ENCODE peak calls at places on chromosomes 3 and 15, in nine cellular contexts. One of them, this sample, is unnamed.

GRCh38 chr15:82031871-82032270 is 13.9 kb downstream of the MEX3B start:
- DNase-seq in substantia nigra: no peak
- DNase-seq in WERI-Rb-1: no peak
- DNase-seq in trophoblast cell: no peak
- DNase-seq in H1: no peak
- DNase-seq in pancreas: no peak
- DNase-seq in cardiac muscle cell: no peak
- DNase-seq in A549: no peak
- DNase-seq in transverse colon: no peak
- DNase-seq in this sample: no peak

GRCh38 chr3:12054245-12054644 is 50.1 kb downstream of the SYN2 start:
- DNase-seq in substantia nigra: no peak
- DNase-seq in WERI-Rb-1: no peak
- DNase-seq in trophoblast cell: no peak
- DNase-seq in H1: no peak
- DNase-seq in pancreas: no peak
- DNase-seq in cardiac muscle cell: no peak
- DNase-seq in A549: no peak
- DNase-seq in transverse colon: no peak
- DNase-seq in this sample: no peak

GRCh38 chr15:68310178-68310810 is 32.7 kb downstream of the FEM1B start:
- DNase-seq in substantia nigra: no peak
- DNase-seq in WERI-Rb-1: no peak
- DNase-seq in trophoblast cell: no peak
- DNase-seq in H1: peak
- DNase-seq in pancreas: peak
- DNase-seq in cardiac muscle cell: no peak
- DNase-seq in A549: no peak
- DNase-seq in transverse colon: no peak
- DNase-seq in this sample: no peak

GRCh38 chr3:64214002-64214696 is 11.1 kb downstream of the PRICKLE2 start:
- DNase-seq in substantia nigra: no peak
- DNase-seq in WERI-Rb-1: no peak
- DNase-seq in trophoblast cell: no peak
- DNase-seq in H1: no peak
- DNase-seq in pancreas: peak
- DNase-seq in cardiac muscle cell: peak
- DNase-seq in A549: no peak
- DNase-seq in transverse colon: peak
- DNase-seq in this sample: no peak

GRCh38 chr3:51269466-51269865 is 115.6 kb upstream of the MANF start:
- DNase-seq in substantia nigra: no peak
- DNase-seq in WERI-Rb-1: peak
- DNase-seq in trophoblast cell: no peak
- DNase-seq in H1: no peak
- DNase-seq in pancreas: no peak
- DNase-seq in cardiac muscle cell: peak
- DNase-seq in A549: no peak
- DNase-seq in transverse colon: no peak
- DNase-seq in this sample: no peak

GRCh38 chr15:80183886-80184285 is 31.1 kb downstream of the FAH start:
- DNase-seq in substantia nigra: no peak
- DNase-seq in WERI-Rb-1: no peak
- DNase-seq in trophoblast cell: no peak
- DNase-seq in H1: no peak
- DNase-seq in pancreas: no peak
- DNase-seq in cardiac muscle cell: no peak
- DNase-seq in A549: no peak
- DNase-seq in transverse colon: no peak
- DNase-seq in this sample: no peak

GRCh38 chr15:59237119-59237853 is 30.6 kb downstream of the LDHAL6B start:
- DNase-seq in substantia nigra: no peak
- DNase-seq in WERI-Rb-1: no peak
- DNase-seq in trophoblast cell: no peak
- DNase-seq in H1: no peak
- DNase-seq in pancreas: no peak
- DNase-seq in cardiac muscle cell: no peak
- DNase-seq in A549: no peak
- DNase-seq in transverse colon: no peak
- DNase-seq in this sample: no peak

GRCh38 chr3:3059637-3060036 is 50.5 kb downstream of the IL5RA start:
- DNase-seq in substantia nigra: no peak
- DNase-seq in WERI-Rb-1: no peak
- DNase-seq in trophoblast cell: no peak
- DNase-seq in H1: no peak
- DNase-seq in pancreas: no peak
- DNase-seq in cardiac muscle cell: no peak
- DNase-seq in A549: no peak
- DNase-seq in transverse colon: no peak
- DNase-seq in this sample: no peak

GRCh38 chr15:98583758-98584157 is 64.6 kb upstream of the IGF1R start:
- DNase-seq in substantia nigra: no peak
- DNase-seq in WERI-Rb-1: no peak
- DNase-seq in trophoblast cell: no peak
- DNase-seq in H1: no peak
- DNase-seq in pancreas: no peak
- DNase-seq in cardiac muscle cell: no peak
- DNase-seq in A549: no peak
- DNase-seq in transverse colon: no peak
- DNase-seq in this sample: no peak

GRCh38 chr15:25989327-25989726 is 126.2 kb upstream of the ATP10A start:
- DNase-seq in substantia nigra: no peak
- DNase-seq in WERI-Rb-1: no peak
- DNase-seq in trophoblast cell: no peak
- DNase-seq in H1: peak
- DNase-seq in pancreas: no peak
- DNase-seq in cardiac muscle cell: no peak
- DNase-seq in A549: no peak
- DNase-seq in transverse colon: no peak
- DNase-seq in this sample: no peak

GRCh38 chr15:44738340-44738984 is 2.1 kb downstream of the TRIM69 start:
- DNase-seq in substantia nigra: no peak
- DNase-seq in WERI-Rb-1: no peak
- DNase-seq in trophoblast cell: no peak
- DNase-seq in H1: no peak
- DNase-seq in pancreas: no peak
- DNase-seq in cardiac muscle cell: peak
- DNase-seq in A549: peak
- DNase-seq in transverse colon: no peak
- DNase-seq in this sample: no peak

GRCh38 chr15:69663982-69664381 is 211.4 kb downstream of the RPLP1 start:
- DNase-seq in substantia nigra: no peak
- DNase-seq in WERI-Rb-1: no peak
- DNase-seq in trophoblast cell: no peak
- DNase-seq in H1: no peak
- DNase-seq in pancreas: no peak
- DNase-seq in cardiac muscle cell: no peak
- DNase-seq in A549: peak
- DNase-seq in transverse colon: no peak
- DNase-seq in this sample: no peak

GRCh38 chr3:63228087-63228486 is 50.0 kb upstream of the SYNPR start:
- DNase-seq in substantia nigra: no peak
- DNase-seq in WERI-Rb-1: no peak
- DNase-seq in trophoblast cell: no peak
- DNase-seq in H1: no peak
- DNase-seq in pancreas: no peak
- DNase-seq in cardiac muscle cell: no peak
- DNase-seq in A549: no peak
- DNase-seq in transverse colon: no peak
- DNase-seq in this sample: no peak

GRCh38 chr3:10389341-10389740 is 68.4 kb upstream of the SEC13 start:
- DNase-seq in substantia nigra: no peak
- DNase-seq in WERI-Rb-1: no peak
- DNase-seq in trophoblast cell: no peak
- DNase-seq in H1: no peak
- DNase-seq in pancreas: no peak
- DNase-seq in cardiac muscle cell: no peak
- DNase-seq in A549: no peak
- DNase-seq in transverse colon: no peak
- DNase-seq in this sample: no peak

GRCh38 chr3:26622634-26623408 is at the start of gene LRRC3B:
- DNase-seq in substantia nigra: no peak
- DNase-seq in WERI-Rb-1: peak
- DNase-seq in trophoblast cell: no peak
- DNase-seq in H1: peak
- DNase-seq in pancreas: no peak
- DNase-seq in cardiac muscle cell: no peak
- DNase-seq in A549: no peak
- DNase-seq in transverse colon: no peak
- DNase-seq in this sample: peak

GRCh38 chr3:106683931-106684330 is 693.3 kb upstream of the CCDC54 start:
- DNase-seq in substantia nigra: no peak
- DNase-seq in WERI-Rb-1: no peak
- DNase-seq in trophoblast cell: no peak
- DNase-seq in H1: no peak
- DNase-seq in pancreas: no peak
- DNase-seq in cardiac muscle cell: no peak
- DNase-seq in A549: no peak
- DNase-seq in transverse colon: no peak
- DNase-seq in this sample: no peak

GRCh38 chr15:55587321-55588069 is 650 bp downstream of the PYGO1 start:
- DNase-seq in substantia nigra: no peak
- DNase-seq in WERI-Rb-1: peak
- DNase-seq in trophoblast cell: no peak
- DNase-seq in H1: peak
- DNase-seq in pancreas: peak
- DNase-seq in cardiac muscle cell: peak
- DNase-seq in A549: peak
- DNase-seq in transverse colon: peak
- DNase-seq in this sample: no peak

GRCh38 chr3:112375117-112375516 is 42.2 kb downstream of the CD200 start:
- DNase-seq in substantia nigra: no peak
- DNase-seq in WERI-Rb-1: no peak
- DNase-seq in trophoblast cell: no peak
- DNase-seq in H1: no peak
- DNase-seq in pancreas: no peak
- DNase-seq in cardiac muscle cell: peak
- DNase-seq in A549: no peak
- DNase-seq in transverse colon: no peak
- DNase-seq in this sample: no peak

GRCh38 chr3:94130690-94131089 is 67.8 kb downstream of the NSUN3 start:
- DNase-seq in substantia nigra: no peak
- DNase-seq in WERI-Rb-1: no peak
- DNase-seq in trophoblast cell: no peak
- DNase-seq in H1: no peak
- DNase-seq in pancreas: no peak
- DNase-seq in cardiac muscle cell: no peak
- DNase-seq in A549: no peak
- DNase-seq in transverse colon: no peak
- DNase-seq in this sample: no peak

DNA sequence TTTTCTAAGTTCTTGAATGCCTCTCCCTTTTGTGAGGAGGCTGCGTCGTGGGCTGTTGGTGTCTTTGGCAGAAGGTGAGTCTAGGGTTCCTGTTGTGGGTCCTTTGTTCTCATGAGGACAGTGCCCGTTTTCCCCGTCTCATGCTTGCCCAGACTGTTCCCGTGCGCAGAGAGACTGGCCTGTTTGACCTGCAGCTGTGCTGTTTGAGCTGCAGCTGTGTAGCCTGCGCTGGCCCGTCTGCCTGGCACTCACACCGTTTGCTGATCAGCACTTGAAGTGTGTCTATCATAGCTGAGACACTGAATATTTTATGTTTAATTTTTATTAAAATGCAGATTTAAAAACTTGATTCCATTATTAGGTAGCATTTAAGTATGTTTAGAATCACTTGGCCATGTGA is 9.9 kb downstream of the GOLGA6L2 start:
- DNase-seq in substantia nigra: no peak
- DNase-seq in WERI-Rb-1: no peak
- DNase-seq in trophoblast cell: no peak
- DNase-seq in H1: no peak
- DNase-seq in pancreas: no peak
- DNase-seq in cardiac muscle cell: no peak
- DNase-seq in A549: no peak
- DNase-seq in transverse colon: no peak
- DNase-seq in this sample: no peak
- H3K27ac ChIP-seq in substantia nigra: no peak
- H3K27ac ChIP-seq in WERI-Rb-1: no peak
- H3K27ac ChIP-seq in trophoblast cell: no peak
- H3K27ac ChIP-seq in H1: no peak
- H3K27ac ChIP-seq in pancreas: no peak
- H3K27ac ChIP-seq in cardiac muscle cell: no peak
- H3K27ac ChIP-seq in A549: no peak
- H3K27ac ChIP-seq in transverse colon: no peak
- H3K27ac ChIP-seq in this sample: no peak

GRCh38 chr3:133842158-133842557 is 36.5 kb downstream of the SRPRB start:
- DNase-seq in substantia nigra: no peak
- DNase-seq in WERI-Rb-1: no peak
- DNase-seq in trophoblast cell: no peak
- DNase-seq in H1: no peak
- DNase-seq in pancreas: no peak
- DNase-seq in cardiac muscle cell: no peak
- DNase-seq in A549: no peak
- DNase-seq in transverse colon: no peak
- DNase-seq in this sample: no peak
- H3K27ac ChIP-seq in substantia nigra: no peak
- H3K27ac ChIP-seq in WERI-Rb-1: no peak
- H3K27ac ChIP-seq in trophoblast cell: no peak
- H3K27ac ChIP-seq in H1: no peak
- H3K27ac ChIP-seq in pancreas: no peak
- H3K27ac ChIP-seq in cardiac muscle cell: no peak
- H3K27ac ChIP-seq in A549: no peak
- H3K27ac ChIP-seq in transverse colon: no peak
- H3K27ac ChIP-seq in this sample: no peak

DNA sequence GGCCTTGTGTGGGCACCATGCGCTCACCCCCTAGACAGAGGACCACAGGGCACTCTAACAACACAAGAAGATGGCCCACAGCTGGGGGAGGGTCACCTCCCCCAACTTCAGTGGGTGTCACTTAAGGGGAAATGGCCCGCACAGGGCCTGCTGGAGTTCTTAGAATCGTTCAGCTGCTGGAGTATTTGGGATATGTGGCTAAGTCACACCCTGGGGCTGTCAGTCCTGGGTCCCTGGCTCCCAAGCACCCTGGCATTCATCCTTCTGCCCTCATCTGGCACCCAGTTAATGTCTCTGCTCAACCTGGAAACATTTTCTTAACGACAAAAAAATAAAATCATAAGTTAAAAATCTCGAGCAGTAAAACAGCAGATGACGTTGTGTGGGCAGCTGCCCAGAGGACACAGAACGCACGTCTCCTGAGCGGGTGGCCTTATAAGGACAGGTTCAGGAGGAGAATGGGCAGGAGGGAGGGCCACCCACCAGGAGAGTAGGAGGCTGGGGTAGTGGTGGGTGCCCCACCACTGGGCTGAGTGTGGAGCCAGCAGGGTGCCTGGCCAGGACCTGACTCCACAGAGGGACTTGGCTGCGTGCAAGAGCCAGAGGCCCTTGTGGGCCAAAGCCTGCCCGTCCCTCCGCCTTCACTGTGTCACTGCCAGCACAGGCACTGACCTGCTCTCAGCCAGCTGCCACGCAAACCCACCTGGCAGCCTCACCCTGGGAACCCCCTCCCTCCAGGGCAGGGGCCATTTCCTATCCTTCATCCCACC is 11.5 kb downstream of the KBTBD13 start:
- DNase-seq in substantia nigra: no peak
- DNase-seq in WERI-Rb-1: no peak
- DNase-seq in trophoblast cell: peak
- DNase-seq in H1: no peak
- DNase-seq in pancreas: no peak
- DNase-seq in cardiac muscle cell: no peak
- DNase-seq in A549: no peak
- DNase-seq in transverse colon: peak
- DNase-seq in this sample: no peak
- H3K27ac ChIP-seq in substantia nigra: no peak
- H3K27ac ChIP-seq in WERI-Rb-1: no peak
- H3K27ac ChIP-seq in trophoblast cell: no peak
- H3K27ac ChIP-seq in H1: no peak
- H3K27ac ChIP-seq in pancreas: no peak
- H3K27ac ChIP-seq in cardiac muscle cell: peak
- H3K27ac ChIP-seq in A549: no peak
- H3K27ac ChIP-seq in transverse colon: peak
- H3K27ac ChIP-seq in this sample: peak

GRCh38 chr15:85676332-85676731 is 118.4 kb downstream of the KLHL25 start:
- DNase-seq in substantia nigra: no peak
- DNase-seq in WERI-Rb-1: no peak
- DNase-seq in trophoblast cell: peak
- DNase-seq in H1: no peak
- DNase-seq in pancreas: no peak
- DNase-seq in cardiac muscle cell: no peak
- DNase-seq in A549: no peak
- DNase-seq in transverse colon: no peak
- DNase-seq in this sample: peak
- H3K27ac ChIP-seq in substantia nigra: no peak
- H3K27ac ChIP-seq in WERI-Rb-1: no peak
- H3K27ac ChIP-seq in trophoblast cell: no peak
- H3K27ac ChIP-seq in H1: no peak
- H3K27ac ChIP-seq in pancreas: no peak
- H3K27ac ChIP-seq in cardiac muscle cell: no peak
- H3K27ac ChIP-seq in A549: no peak
- H3K27ac ChIP-seq in transverse colon: no peak
- H3K27ac ChIP-seq in this sample: no peak

This sample was measured in caudate nucleus.